ENCODE peak calls at places on chromosomes 12 and 14, in seven cellular contexts. K, P, O, I, V, G and W are unnamed samples.

GRCh38 chr14:24880689-24881088 is 169.3 kb downstream of the STXBP6 start:
- DNase-seq in O (no peak), I (peak), P (no peak), G (no peak), V (peak), K (no peak), W (no peak)

GRCh38 chr12:15757553-15758255 is 31.5 kb downstream of the EPS8 start:
- DNase-seq in O (no peak), V (peak), G (no peak), I (no peak), P (peak), K (no peak), W (peak)

GRCh38 chr12:52305921-52306705 is 14.8 kb upstream of the KRT81 start:
- DNase-seq in P (peak), O (no peak), G (no peak), V (no peak), I (no peak), K (no peak), W (no peak)

GRCh38 chr12:62722971-62723680 is 211.8 kb downstream of the PPM1H start:
- DNase-seq in I (no peak), O (no peak), P (no peak), K (no peak), G (no peak), V (peak), W (no peak)

GRCh38 chr14:54420478-54421116 is 20.6 kb downstream of the CNIH1 start:
- DNase-seq in V (peak), G (no peak), O (no peak), I (no peak), P (peak), K (peak), W (no peak)

GRCh38 chr12:42704810-42705401 is 115.4 kb upstream of the PRICKLE1 start:
- DNase-seq in P (no peak), V (no peak), I (no peak), G (no peak), K (no peak), O (no peak), W (no peak)

GRCh38 chr12:98352218-98352811 is 163.1 kb upstream of the TMPO start:
- DNase-seq in V (peak), I (no peak), K (no peak), P (peak), G (no peak), O (no peak), W (no peak)

GRCh38 chr14:59355101-59355500 is 110.1 kb downstream of the GPR135 start:
- DNase-seq in I (no peak), O (no peak), K (no peak), V (no peak), G (no peak), P (no peak), W (no peak)

GRCh38 chr14:74085047-74085637 is 386 bp downstream of the LIN52 start:
- DNase-seq in P (peak), V (peak), K (no peak), G (no peak), I (peak), O (no peak), W (no peak)

GRCh38 chr12:119593578-119594398 is at the start of gene TMEM233:
- DNase-seq in V (no peak), O (no peak), K (no peak), P (no peak), I (no peak), G (no peak), W (no peak)

GRCh38 chr14:74879427-74880180 is 2.1 kb upstream of the DLST start:
- DNase-seq in G (no peak), O (no peak), V (no peak), I (no peak), P (no peak), K (no peak), W (no peak)

GRCh38 chr12:126218697-126219096 is 1153.5 kb downstream of the AACS start:
- DNase-seq in G (no peak), K (no peak), V (no peak), P (no peak), O (no peak), I (no peak), W (no peak)
- TF ChIP-seq POLR2A in G (no peak), K (no peak), V (no peak), P (no peak), O (no peak), I (no peak), W (no peak)

GRCh38 chr12:71664411-71665108 is 459 bp downstream of the THAP2 start:
- DNase-seq in I (no peak), K (no peak), V (peak), G (no peak), P (peak), O (no peak), W (no peak)
- H3K27ac ChIP-seq in I (peak), K (peak), V (peak), G (peak), P (peak), O (peak), W (peak)

GRCh38 chr14:89417469-89418225 is 614 bp upstream of the FOXN3 start:
- DNase-seq in P (peak), K (peak), O (peak), V (peak), G (peak), I (peak), W (peak)
- TF ChIP-seq POLR2A in P (no peak), K (peak), O (no peak), V (no peak), G (peak), I (no peak), W (no peak)

DNA sequence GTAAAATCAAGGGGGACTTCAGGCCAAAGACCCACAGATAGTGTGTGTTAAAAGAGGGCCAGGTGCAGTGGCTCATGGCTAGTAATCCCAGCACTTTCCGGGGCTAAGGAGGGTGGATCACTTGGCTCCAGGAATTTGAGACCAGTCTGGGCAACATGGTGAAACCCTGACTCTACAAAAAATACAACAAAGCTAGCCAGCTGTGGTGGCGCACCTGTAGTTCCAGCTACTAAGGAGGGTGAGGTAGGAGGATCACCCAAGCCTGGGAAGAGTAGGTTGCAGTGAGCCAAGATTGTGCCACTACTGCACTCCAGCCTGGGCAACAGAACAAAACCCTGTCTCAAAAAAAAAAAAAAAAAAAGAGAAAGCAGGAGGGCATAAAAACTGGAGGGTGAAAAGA is 8.5 kb downstream of the VCPKMT start:
- DNase-seq in P (no peak), O (no peak), I (no peak), K (no peak), G (no peak), V (no peak), W (no peak)
- H3K27ac ChIP-seq in P (no peak), O (no peak), I (no peak), K (no peak), G (no peak), V (no peak), W (peak)